ENCODE peak calls at places on chromosomes 7 and 10, in four cellular contexts. One of them, this sample, is unnamed.

GRCh38 chr10:109633846-109634245 is 289.5 kb downstream of the XPNPEP1 start:
- DNase-seq in GM12865: no peak
- DNase-seq in tibial artery: no peak
- DNase-seq in CD8-positive, alpha-beta T cell: no peak
- DNase-seq in this sample: no peak

GRCh38 chr10:121405096-121405495 is 193.1 kb downstream of the FGFR2 start:
- DNase-seq in GM12865: no peak
- DNase-seq in tibial artery: no peak
- DNase-seq in CD8-positive, alpha-beta T cell: no peak
- DNase-seq in this sample: no peak

GRCh38 chr7:32250494-32251260 is 180.5 kb upstream of the PDE1C start:
- DNase-seq in GM12865: no peak
- DNase-seq in tibial artery: no peak
- DNase-seq in CD8-positive, alpha-beta T cell: no peak
- DNase-seq in this sample: no peak

GRCh38 chr10:126391162-126391880 is 3.0 kb upstream of the ADAM12 start:
- DNase-seq in GM12865: no peak
- DNase-seq in tibial artery: no peak
- DNase-seq in CD8-positive, alpha-beta T cell: no peak
- DNase-seq in this sample: peak; percentile 48

GRCh38 chr10:70357447-70358035 is 24.9 kb downstream of the LRRC20 start:
- DNase-seq in GM12865: peak; percentile 53
- DNase-seq in tibial artery: no peak
- DNase-seq in CD8-positive, alpha-beta T cell: no peak
- DNase-seq in this sample: peak; percentile 12

GRCh38 chr7:13989944-13990295 is 454 bp upstream of the ETV1 start:
- DNase-seq in GM12865: no peak
- DNase-seq in tibial artery: no peak
- DNase-seq in CD8-positive, alpha-beta T cell: no peak
- DNase-seq in this sample: no peak

GRCh38 chr10:13831711-13832110 is 244.9 kb downstream of the PRPF18 start:
- DNase-seq in GM12865: peak; percentile 79
- DNase-seq in tibial artery: no peak
- DNase-seq in CD8-positive, alpha-beta T cell: no peak
- DNase-seq in this sample: no peak

GRCh38 chr7:42138691-42139090 is 98.3 kb downstream of the GLI3 start:
- DNase-seq in GM12865: no peak
- DNase-seq in tibial artery: no peak
- DNase-seq in CD8-positive, alpha-beta T cell: no peak
- DNase-seq in this sample: no peak

GRCh38 chr10:92238586-92239098 is 52.2 kb downstream of the CPEB3 start:
- DNase-seq in GM12865: peak; percentile 17
- DNase-seq in tibial artery: peak; percentile 53
- DNase-seq in CD8-positive, alpha-beta T cell: no peak
- DNase-seq in this sample: peak; percentile 88

GRCh38 chr7:66352071-66352470 is 146.9 kb downstream of the TPST1 start:
- DNase-seq in GM12865: no peak
- DNase-seq in tibial artery: no peak
- DNase-seq in CD8-positive, alpha-beta T cell: no peak
- DNase-seq in this sample: no peak

GRCh38 chr10:12394236-12395033 is 45.1 kb downstream of the CAMK1D start:
- DNase-seq in GM12865: no peak
- DNase-seq in tibial artery: no peak
- DNase-seq in CD8-positive, alpha-beta T cell: no peak
- DNase-seq in this sample: no peak

GRCh38 chr7:98286093-98286525 is 4.6 kb downstream of the BRI3 start:
- DNase-seq in GM12865: no peak
- DNase-seq in tibial artery: peak; percentile 85
- DNase-seq in CD8-positive, alpha-beta T cell: no peak
- DNase-seq in this sample: peak; percentile 73

GRCh38 chr7:40268836-40269235 is 134.0 kb downstream of the SUGCT start:
- DNase-seq in GM12865: no peak
- DNase-seq in tibial artery: no peak
- DNase-seq in CD8-positive, alpha-beta T cell: no peak
- DNase-seq in this sample: no peak

GRCh38 chr7:10889266-10889898 is 84.3 kb upstream of the PHF14 start:
- DNase-seq in GM12865: peak; percentile 80
- DNase-seq in tibial artery: no peak
- DNase-seq in CD8-positive, alpha-beta T cell: peak; percentile 52
- DNase-seq in this sample: peak; percentile 50

GRCh38 chr10:35650894-35651293 is 8.8 kb upstream of the FZD8 start:
- DNase-seq in GM12865: no peak
- DNase-seq in tibial artery: no peak
- DNase-seq in CD8-positive, alpha-beta T cell: no peak
- DNase-seq in this sample: no peak

GRCh38 chr7:122675621-122676020 is 23.3 kb downstream of the RNF133 start:
- DNase-seq in GM12865: no peak
- DNase-seq in tibial artery: no peak
- DNase-seq in CD8-positive, alpha-beta T cell: no peak
- DNase-seq in this sample: no peak

GRCh38 chr7:111744501-111745155 is 182.3 kb upstream of the IMMP2L start:
- DNase-seq in GM12865: no peak
- DNase-seq in tibial artery: no peak
- DNase-seq in CD8-positive, alpha-beta T cell: no peak
- DNase-seq in this sample: peak; percentile 74

GRCh38 chr7:22865607-22865970 is 42.9 kb upstream of the TOMM7 start:
- DNase-seq in GM12865: no peak
- DNase-seq in tibial artery: no peak
- DNase-seq in CD8-positive, alpha-beta T cell: no peak
- DNase-seq in this sample: peak; percentile 54

GRCh38 chr7:50349963-50350944 is 45.7 kb downstream of the IKZF1 start:
- DNase-seq in GM12865: peak; percentile 93
- DNase-seq in tibial artery: no peak
- DNase-seq in CD8-positive, alpha-beta T cell: peak; percentile 76
- DNase-seq in this sample: no peak

GRCh38 chr7:50348469-50349162 is 44.1 kb downstream of the IKZF1 start:
- DNase-seq in GM12865: no peak
- DNase-seq in tibial artery: no peak
- DNase-seq in CD8-positive, alpha-beta T cell: no peak
- DNase-seq in this sample: no peak

GRCh38 chr7:50349399-50349798 is 44.9 kb downstream of the IKZF1 start:
- DNase-seq in GM12865: no peak
- DNase-seq in tibial artery: no peak
- DNase-seq in CD8-positive, alpha-beta T cell: no peak
- DNase-seq in this sample: no peak

GRCh38 chr7:50346548-50347497 is 42.3 kb downstream of the IKZF1 start:
- DNase-seq in GM12865: no peak
- DNase-seq in tibial artery: no peak
- DNase-seq in CD8-positive, alpha-beta T cell: no peak
- DNase-seq in this sample: no peak

DNA sequence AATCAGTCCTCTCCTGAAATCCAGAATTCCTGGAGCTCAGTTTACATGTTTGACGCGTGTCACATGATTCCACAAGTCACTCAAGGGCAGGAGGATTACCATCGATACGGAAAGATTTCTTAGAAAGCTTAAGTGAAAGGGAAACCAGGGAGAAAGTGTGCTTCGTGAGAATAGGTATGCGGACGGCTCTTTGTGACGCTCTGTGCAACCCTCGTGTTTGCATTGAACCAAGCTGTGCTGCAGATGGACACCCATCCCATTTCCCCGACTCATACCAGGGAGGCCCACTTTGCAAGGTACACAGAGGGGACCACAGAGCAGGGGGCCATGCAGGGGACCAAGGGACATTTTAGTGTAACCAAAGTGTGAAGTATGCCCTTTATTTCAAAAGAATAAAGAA is 43.2 kb downstream of the IKZF1 start:
- DNase-seq in GM12865: no peak
- DNase-seq in tibial artery: no peak
- DNase-seq in CD8-positive, alpha-beta T cell: no peak
- DNase-seq in this sample: no peak
- H3K4me3 ChIP-seq in GM12865: no peak overlapping the region
- H3K4me3 ChIP-seq in tibial artery: no peak overlapping the region
- H3K4me3 ChIP-seq in CD8-positive, alpha-beta T cell: no peak overlapping the region
- H3K4me3 ChIP-seq in this sample: no peak overlapping the region

DNA sequence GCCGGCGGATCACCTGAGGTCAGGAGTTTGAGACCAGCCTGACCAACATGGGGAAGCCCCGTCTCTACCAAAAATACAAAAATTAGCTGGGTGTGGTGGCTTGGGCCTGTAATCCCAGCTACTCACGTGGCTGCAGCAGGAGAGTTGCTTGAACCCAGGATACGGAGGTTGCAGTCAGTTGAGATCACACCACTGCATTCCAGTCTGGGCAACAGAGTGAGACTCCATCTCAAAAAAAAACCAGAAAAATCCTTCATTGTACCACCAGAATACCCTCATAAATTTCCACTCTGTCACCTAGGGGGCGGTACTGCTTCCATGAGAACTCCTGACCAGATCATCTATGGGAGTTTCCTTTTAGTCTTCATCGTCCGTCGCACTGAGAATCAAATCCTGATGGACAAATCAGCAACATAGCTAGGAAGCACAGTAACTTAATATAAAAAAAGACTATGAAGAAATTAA is 225.8 kb upstream of the KLF14 start:
- DNase-seq in GM12865: peak; percentile 74
- DNase-seq in tibial artery: no peak
- DNase-seq in CD8-positive, alpha-beta T cell: no peak
- DNase-seq in this sample: peak; percentile 90
- TF ChIP-seq CTCF in GM12865: peak; percentile 70
- TF ChIP-seq CTCF in tibial artery: no peak
- TF ChIP-seq CTCF in CD8-positive, alpha-beta T cell: peak; percentile 42
- TF ChIP-seq CTCF in this sample: peak; percentile 71

GRCh38 chr7:151115836-151116418 is 29.7 kb downstream of the AGAP3 start:
- DNase-seq in GM12865: no peak
- DNase-seq in tibial artery: no peak
- DNase-seq in CD8-positive, alpha-beta T cell: no peak
- DNase-seq in this sample: no peak

GRCh38 chr7:151110941-151111645 is 24.8 kb downstream of the AGAP3 start:
- DNase-seq in GM12865: peak; percentile 77
- DNase-seq in tibial artery: peak; percentile 79
- DNase-seq in CD8-positive, alpha-beta T cell: peak; percentile 84
- DNase-seq in this sample: peak; percentile 66

GRCh38 chr7:151114151-151115090 is 28.1 kb downstream of the AGAP3 start:
- DNase-seq in GM12865: no peak
- DNase-seq in tibial artery: no peak
- DNase-seq in CD8-positive, alpha-beta T cell: no peak
- DNase-seq in this sample: no peak

GRCh38 chr7:151115121-151115835 is 29.0 kb downstream of the AGAP3 start:
- DNase-seq in GM12865: peak; percentile 41
- DNase-seq in tibial artery: no peak
- DNase-seq in CD8-positive, alpha-beta T cell: no peak
- DNase-seq in this sample: peak; percentile 28

GRCh38 chr7:151113344-151114150 is 27.3 kb downstream of the AGAP3 start:
- DNase-seq in GM12865: no peak
- DNase-seq in tibial artery: no peak
- DNase-seq in CD8-positive, alpha-beta T cell: no peak
- DNase-seq in this sample: peak; percentile 65
- H3K4me3 ChIP-seq in GM12865: no peak overlapping the region
- H3K4me3 ChIP-seq in tibial artery: no peak overlapping the region
- H3K4me3 ChIP-seq in CD8-positive, alpha-beta T cell: no peak overlapping the region
- H3K4me3 ChIP-seq in this sample: no peak overlapping the region

GRCh38 chr7:25619963-25620799 is 391.9 kb upstream of the NPVF start:
- DNase-seq in GM12865: no peak
- DNase-seq in tibial artery: peak; percentile 66
- DNase-seq in CD8-positive, alpha-beta T cell: peak; percentile 56
- DNase-seq in this sample: no peak

GRCh38 chr7:25622716-25623115 is 394.4 kb upstream of the NPVF start:
- DNase-seq in GM12865: no peak
- DNase-seq in tibial artery: no peak
- DNase-seq in CD8-positive, alpha-beta T cell: no peak
- DNase-seq in this sample: no peak

GRCh38 chr7:25624001-25624400 is 395.7 kb upstream of the NPVF start:
- DNase-seq in GM12865: no peak
- DNase-seq in tibial artery: no peak
- DNase-seq in CD8-positive, alpha-beta T cell: no peak
- DNase-seq in this sample: no peak

GRCh38 chr7:25624837-25625236 is 396.6 kb upstream of the NPVF start:
- DNase-seq in GM12865: no peak
- DNase-seq in tibial artery: peak; percentile 51
- DNase-seq in CD8-positive, alpha-beta T cell: no peak
- DNase-seq in this sample: peak; percentile 1

GRCh38 chr7:25621993-25622392 is 393.7 kb upstream of the NPVF start:
- DNase-seq in GM12865: no peak
- DNase-seq in tibial artery: no peak
- DNase-seq in CD8-positive, alpha-beta T cell: no peak
- DNase-seq in this sample: no peak
- TF ChIP-seq CTCF in GM12865: no peak
- TF ChIP-seq CTCF in tibial artery: no peak
- TF ChIP-seq CTCF in CD8-positive, alpha-beta T cell: no peak
- TF ChIP-seq CTCF in this sample: no peak

This sample was measured in AG10803.